ENCODE peak calls at places on chromosome X, in five cellular contexts. Z, D, S, G and U are unnamed samples. For H3K4me1, the result is how much of the 10 kb centered on the place peaks cover.

GRCh38 chrX:139739138-139739537 is 31.2 kb upstream of the MCF2 start:
- DNase-seq in Z (no peak), S (no peak), D (peak), G (peak), U (peak)

GRCh38 chrX:64739792-64740378 is 236.4 kb downstream of the ZC4H2 start:
- DNase-seq in D (no peak), G (no peak), S (no peak), Z (no peak), U (no peak)

GRCh38 chrX:123830309-123830708 is 29.5 kb upstream of the XIAP start:
- DNase-seq in Z (peak), S (peak), G (no peak), D (no peak), U (peak)

GRCh38 chrX:132704769-132705168 is 215.9 kb upstream of the MBNL3 start:
- DNase-seq in S (no peak), G (no peak), Z (no peak), D (no peak), U (no peak)

GRCh38 chrX:132216283-132216682 is 3.0 kb downstream of the RAP2C start:
- DNase-seq in D (no peak), Z (no peak), G (no peak), S (no peak), U (no peak)

GRCh38 chrX:114344756-114345155 is 239.1 kb upstream of the HTR2C start:
- DNase-seq in D (peak), Z (no peak), G (peak), S (no peak), U (peak)

GRCh38 chrX:31117195-31117594 is 45.4 kb upstream of the FTHL17 start:
- DNase-seq in D (no peak), S (no peak), Z (no peak), G (no peak), U (no peak)

GRCh38 chrX:133857648-133858269 is 127.6 kb downstream of the GPC3 start:
- DNase-seq in D (no peak), Z (no peak), G (no peak), S (no peak), U (no peak)

GRCh38 chrX:30039768-30040167 is 175.6 kb upstream of the MAGEB2 start:
- DNase-seq in Z (no peak), D (no peak), S (no peak), G (no peak), U (no peak)

GRCh38 chrX:132631579-132632232 is 142.9 kb upstream of the MBNL3 start:
- DNase-seq in D (peak), S (no peak), Z (no peak), G (peak), U (peak)

GRCh38 chrX:143633530-143634372 is 2.1 kb downstream of the SLITRK4 start:
- DNase-seq in S (peak), D (no peak), Z (peak), G (no peak), U (peak)

GRCh38 chrX:38166478-38167083 is 54.1 kb downstream of the SRPX start:
- DNase-seq in S (no peak), Z (peak), D (peak), G (peak), U (peak)

GRCh38 chrX:49000640-49001039 is 1.4 kb downstream of the GRIPAP1 start:
- DNase-seq in Z (no peak), S (no peak), D (no peak), G (no peak), U (no peak)

GRCh38 chrX:24860140-24860539 is 155.6 kb downstream of the ARX start:
- DNase-seq in G (no peak), D (peak), S (no peak), Z (no peak), U (peak)

GRCh38 chrX:85243761-85244410 is at the start of the genes SATL1 and ZNF711:
- DNase-seq in Z (peak), D (peak), S (peak), G (peak), U (peak)

GRCh38 chrX:135737361-135738071 is 24.1 kb downstream of the CT45A1 start:
- DNase-seq in G (peak), D (peak), Z (no peak), S (no peak), U (peak)

GRCh38 chrX:44036336-44036735 is 63.1 kb upstream of the NDP start:
- DNase-seq in D (peak), Z (no peak), S (no peak), G (no peak), U (peak)

GRCh38 chrX:133745361-133745760 is 240.0 kb downstream of the GPC3 start:
- DNase-seq in Z (no peak), S (no peak), D (no peak), G (peak), U (no peak)

GRCh38 chrX:85419293-85419692 is 39.8 kb upstream of the POF1B start:
- DNase-seq in S (no peak), D (no peak), G (no peak), Z (no peak), U (no peak)

GRCh38 chrX:69051901-69052300 is 113.4 kb downstream of the PJA1 start:
- DNase-seq in S (no peak), G (no peak), Z (no peak), D (no peak), U (no peak)

GRCh38 chrX:134622813-134623185 is 35.5 kb downstream of the PLAC1 start:
- DNase-seq in D (peak), G (no peak), S (no peak), Z (no peak), U (no peak)

GRCh38 chrX:96756491-96756890 is 71.8 kb downstream of the DIAPH2 start:
- DNase-seq in D (no peak), G (no peak), S (no peak), Z (no peak), U (no peak)

GRCh38 chrX:139642241-139642927 is 65.6 kb downstream of the MCF2 start:
- DNase-seq in D (peak), G (no peak), S (no peak), Z (no peak), U (peak)

GRCh38 chrX:107731831-107732502 is 43.6 kb downstream of the TSC22D3 start:
- DNase-seq in G (no peak), D (peak), S (peak), Z (peak), U (peak)

GRCh38 chrX:110188701-110189558 is 129.0 kb downstream of the AMMECR1 start:
- DNase-seq in Z (no peak), G (peak), D (no peak), S (no peak), U (no peak)

GRCh38 chrX:19152762-19153161 is 30.5 kb upstream of the ADGRG2 start:
- DNase-seq in Z (no peak), D (peak), S (no peak), G (no peak), U (no peak)

GRCh38 chrX:38666909-38667308 is 105.6 kb downstream of the TSPAN7 start:
- DNase-seq in Z (no peak), S (no peak), G (no peak), D (no peak), U (no peak)

GRCh38 chrX:20313889-20314288 is 47.2 kb upstream of the RPS6KA3 start:
- DNase-seq in D (no peak), G (no peak), Z (no peak), S (no peak), U (no peak)

GRCh38 chrX:14508025-14508690 is 21.2 kb upstream of the GLRA2 start:
- DNase-seq in D (no peak), Z (no peak), G (no peak), S (no peak), U (no peak)

GRCh38 chrX:9494806-9495205 is 29.9 kb downstream of the TBL1X start:
- DNase-seq in Z (no peak), D (peak), S (no peak), G (no peak), U (no peak)

GRCh38 chrX:3548743-3549441 is 164.6 kb downstream of the PRKX start:
- DNase-seq in Z (no peak), D (peak), G (no peak), S (no peak), U (peak)

GRCh38 chrX:120463241-120463640 is 5.9 kb downstream of the LAMP2 start:
- DNase-seq in G (no peak), Z (peak), D (peak), S (no peak), U (peak)

GRCh38 chrX:20378291-20378920 is 111.7 kb upstream of the RPS6KA3 start:
- DNase-seq in D (peak), Z (no peak), G (no peak), S (no peak), U (no peak)

GRCh38 chrX:28552882-28553829 is 34.1 kb upstream of the IL1RAPL1 start:
- DNase-seq in D (no peak), G (no peak), S (no peak), Z (no peak), U (no peak)

GRCh38 chrX:13167444-13168207 is 123.2 kb upstream of the FAM9C start:
- DNase-seq in S (no peak), D (peak), G (no peak), Z (no peak), U (peak)

GRCh38 chrX:1601051-1601767 is 9.8 kb downstream of the AKAP17A start:
- DNase-seq in Z (no peak), D (no peak), S (peak), G (no peak), U (no peak)

GRCh38 chrX:48573690-48574269 is 504 bp upstream of the RBM3 start:
- DNase-seq in S (peak), D (no peak), Z (peak), G (no peak), U (peak)

GRCh38 chrX:56796641-56797395 is 67.8 kb downstream of the NBDY start:
- DNase-seq in G (no peak), Z (no peak), D (no peak), S (no peak), U (no peak)

DNA sequence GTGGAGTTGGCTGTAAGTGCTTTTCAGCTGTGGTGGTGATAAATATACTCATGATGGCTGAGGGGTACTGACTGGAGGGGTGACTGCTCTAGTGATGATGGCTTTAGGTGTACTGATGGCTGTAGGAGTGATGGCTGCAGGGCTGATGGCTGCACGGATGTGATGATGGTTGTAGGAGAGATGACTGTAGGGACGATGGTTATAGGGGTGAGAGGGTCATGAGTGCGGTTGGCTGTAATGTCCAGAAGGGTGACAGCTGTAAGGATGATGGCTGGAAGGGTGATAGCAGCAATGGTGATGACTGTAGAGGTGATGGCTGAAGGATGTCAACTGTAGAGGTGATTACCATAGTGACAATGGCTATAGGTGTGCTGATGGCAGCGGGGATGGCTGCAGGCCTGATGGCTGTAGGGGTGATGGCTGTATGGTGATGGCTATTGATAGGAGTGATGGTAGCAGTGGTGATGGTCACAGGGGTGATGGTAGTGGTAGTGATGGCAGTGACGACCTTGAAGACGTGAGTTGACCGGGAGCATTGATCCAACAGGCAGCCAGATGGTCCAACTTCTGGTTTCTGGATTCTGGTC is 570 bp upstream of the SASH3 start:
- DNase-seq in G (no peak), S (no peak), Z (no peak), D (no peak), U (no peak)
- H3K4me1 ChIP-seq in G (half or more), S (under half), Z (under half), D (under half), U (under half)

GRCh38 chrX:15600071-15600470 is 689 bp downstream of the ACE2 start:
- DNase-seq in S (no peak), D (no peak), G (no peak), Z (no peak), U (no peak)
- H3K27ac ChIP-seq in S (no peak), D (no peak), G (no peak), Z (no peak), U (no peak)

GRCh38 chrX:7025471-7025870 is 122.0 kb upstream of the STS start:
- DNase-seq in S (no peak), Z (no peak), D (no peak), G (no peak), U (no peak)
- H3K4me1 ChIP-seq in S (under half), Z (under half), D (under half), G (under half), U (under half)

GRCh38 chrX:53159184-53159583 is 65.2 kb downstream of the KANTR start:
- DNase-seq in S (no peak), G (no peak), D (no peak), Z (no peak), U (no peak)
- H3K27ac ChIP-seq in S (no peak), G (no peak), D (no peak), Z (no peak), U (no peak)

GRCh38 chrX:40153335-40154221 is 55.8 kb upstream of the BCOR start:
- DNase-seq in D (peak), G (peak), Z (peak), S (peak), U (peak)

GRCh38 chrX:40154853-40155616 is 57.3 kb upstream of the BCOR start:
- DNase-seq in Z (peak), D (peak), S (peak), G (peak), U (peak)

GRCh38 chrX:40155617-40156471 is 58.1 kb upstream of the BCOR start:
- DNase-seq in G (no peak), Z (no peak), D (peak), S (no peak), U (no peak)

GRCh38 chrX:40152706-40153334 is 55.1 kb upstream of the BCOR start:
- DNase-seq in G (no peak), D (peak), Z (peak), S (peak), U (no peak)

DNA sequence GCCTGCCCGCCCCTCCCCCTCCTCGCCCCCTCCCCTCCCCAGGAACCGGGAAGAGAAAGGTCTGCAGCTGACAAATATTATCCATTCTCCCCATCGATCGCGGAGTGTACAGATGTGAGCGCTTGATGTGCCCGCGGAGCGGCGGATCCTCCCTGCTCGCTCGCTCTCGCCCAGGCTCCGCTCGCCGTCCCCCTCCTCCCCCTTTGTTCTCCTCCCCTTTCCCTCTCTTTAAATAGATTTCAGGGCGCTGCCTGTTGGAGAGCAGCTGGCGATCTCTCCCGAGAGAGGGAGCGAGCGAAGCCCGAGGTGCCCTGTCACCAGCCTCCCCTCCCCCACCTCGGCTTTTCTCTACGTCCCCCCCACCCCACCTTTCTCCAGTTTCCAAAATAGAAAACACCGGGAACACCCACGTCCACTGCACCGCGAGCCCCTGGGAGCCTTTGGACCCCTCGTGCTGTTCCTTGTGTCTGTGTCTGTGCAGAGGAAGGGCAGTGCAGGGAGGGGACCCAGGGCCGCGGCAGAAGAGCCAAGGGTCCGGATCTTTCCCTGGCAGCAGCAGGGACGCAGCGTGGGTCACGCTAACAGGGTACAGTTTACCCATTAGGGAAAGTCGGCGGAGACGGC is 56.6 kb upstream of the BCOR start:
- DNase-seq in D (peak), S (no peak), G (no peak), Z (peak), U (peak)
- H3K4me1 ChIP-seq in D (under half), S (under half), G (under half), Z (under half), U (under half)

DNA sequence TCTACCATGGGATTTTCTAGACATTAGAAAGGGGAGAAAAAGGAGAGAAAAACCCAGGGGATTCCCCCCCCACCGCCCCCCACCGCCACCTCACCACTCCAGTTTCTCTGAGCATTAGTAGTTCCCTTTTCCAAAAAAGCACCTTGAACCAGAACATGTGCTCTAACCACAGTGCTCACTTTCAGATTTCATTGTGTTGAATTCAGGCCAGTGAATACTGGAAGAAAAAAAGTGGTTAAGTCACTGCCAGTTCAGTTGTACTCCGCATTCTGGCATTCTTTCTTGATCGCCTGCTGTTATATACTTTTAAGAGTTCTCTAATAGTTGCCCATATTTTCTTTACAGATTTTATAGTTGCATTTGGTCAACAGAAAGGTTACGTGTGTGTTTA is 40.9 kb downstream of the JADE3 start:
- DNase-seq in Z (no peak), D (no peak), G (peak), S (no peak), U (no peak)
- H3K27ac ChIP-seq in Z (no peak), D (no peak), G (peak), S (no peak), U (peak)

GRCh38 chrX:66014560-66014959 is 25.3 kb downstream of the VSIG4 start:
- DNase-seq in Z (no peak), S (no peak), G (no peak), D (no peak), U (no peak)
- H3K4me1 ChIP-seq in Z (under half), S (under half), G (half or more), D (under half), U (under half)

GRCh38 chrX:70133303-70134115 is at the start of gene IGBP1:
- DNase-seq in D (peak), G (peak), S (peak), Z (peak), U (peak)

GRCh38 chrX:70129811-70130210 is 3.4 kb upstream of the IGBP1 start:
- DNase-seq in Z (no peak), D (peak), G (no peak), S (no peak), U (no peak)

GRCh38 chrX:70134116-70134477 is 850 bp downstream of the IGBP1 start:
- DNase-seq in Z (no peak), D (peak), S (no peak), G (no peak), U (peak)

GRCh38 chrX:70132244-70132643 is 1.0 kb upstream of the IGBP1 start:
- DNase-seq in Z (no peak), S (no peak), D (peak), G (no peak), U (no peak)

DNA sequence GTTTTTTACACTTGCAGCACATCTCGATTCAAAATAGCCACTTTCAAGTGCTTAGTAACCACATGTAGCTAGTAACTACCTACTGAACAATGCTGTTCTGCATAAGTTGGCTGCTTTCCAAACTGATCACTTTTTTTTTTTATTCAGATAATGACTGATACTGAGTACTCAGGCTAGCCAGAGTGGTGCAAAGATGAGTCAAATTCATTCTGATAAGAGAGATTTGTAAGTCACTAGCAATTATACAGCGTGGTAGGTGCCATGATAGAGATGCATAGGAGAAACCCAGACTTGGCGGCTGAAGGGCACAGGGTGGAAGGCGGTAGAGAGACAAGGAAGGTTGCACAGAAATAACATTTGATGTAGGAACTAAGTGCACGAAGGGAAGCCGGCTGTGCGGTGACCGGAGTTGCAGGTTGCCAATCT is 357 bp upstream of the IGBP1 start:
- DNase-seq in G (no peak), Z (no peak), S (no peak), D (no peak), U (no peak)
- H3K27ac ChIP-seq in G (peak), Z (no peak), S (peak), D (peak), U (peak)

GRCh38 chrX:154059729-154060245 is 37.7 kb downstream of the MECP2 start:
- DNase-seq in S (no peak), D (no peak), G (no peak), Z (no peak), U (no peak)

GRCh38 chrX:154063234-154063633 is 34.3 kb downstream of the MECP2 start:
- DNase-seq in G (no peak), Z (no peak), D (no peak), S (no peak), U (no peak)

GRCh38 chrX:154068560-154068959 is 29.0 kb downstream of the MECP2 start:
- DNase-seq in G (no peak), Z (no peak), S (no peak), D (no peak), U (no peak)

GRCh38 chrX:154061801-154062200 is 35.7 kb downstream of the MECP2 start:
- DNase-seq in Z (no peak), G (no peak), S (no peak), D (no peak), U (no peak)

DNA sequence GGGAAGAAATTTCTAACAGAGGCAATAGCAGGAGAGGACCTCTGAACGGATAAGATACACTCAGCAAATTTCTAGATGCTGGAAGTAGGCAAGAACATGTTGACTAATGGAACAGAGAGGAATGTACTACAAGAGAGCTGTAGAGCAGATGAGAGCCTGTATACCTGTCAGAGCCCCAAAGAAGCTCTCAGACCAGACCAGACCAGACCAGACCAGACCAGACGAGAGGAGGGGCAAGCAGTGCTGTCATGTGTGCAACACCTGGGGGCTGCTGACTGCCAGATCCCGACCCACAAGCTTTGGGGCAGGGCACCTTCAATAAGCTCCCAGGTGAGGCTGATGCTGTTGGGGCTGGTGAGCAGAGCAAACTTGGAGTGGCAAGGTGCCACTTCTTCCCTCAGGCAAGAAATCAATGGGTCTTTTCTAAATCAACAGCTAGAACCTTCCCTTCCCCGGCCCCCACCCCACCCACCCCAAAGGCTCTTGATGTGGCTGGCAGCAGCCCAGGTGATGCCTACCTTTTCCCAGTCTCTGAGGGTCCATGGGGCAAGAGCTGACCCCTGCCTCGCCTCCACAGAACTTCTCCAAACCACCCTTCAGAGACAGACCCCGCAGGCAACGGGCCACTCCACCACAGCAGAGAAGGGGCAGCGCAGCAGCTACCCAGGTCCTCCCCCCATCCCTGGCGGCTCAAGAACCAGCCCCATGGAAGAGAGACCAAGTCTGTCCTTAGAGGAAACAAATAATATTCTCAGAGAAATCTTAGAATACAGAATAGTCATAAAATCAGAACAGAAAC is 32.7 kb downstream of the MECP2 start:
- DNase-seq in G (no peak), S (no peak), Z (peak), D (no peak), U (no peak)
- H3K4me1 ChIP-seq in G (under half), S (under half), Z (under half), D (under half), U (under half)